ENCODE peak calls at places on chromosomes 12 and 14, in ten cellular contexts. One of them, this sample, is unnamed.

GRCh38 chr12:17588968-17589367 is 501.0 kb downstream of the RERGL start:
- DNase-seq in cardiac fibroblast: no peak
- DNase-seq in HL-60: no peak
- DNase-seq in hepatocyte: peak
- DNase-seq in uterus: no peak
- DNase-seq in mucosa of descending colon: peak
- DNase-seq in A549: peak
- DNase-seq in esophagus squamous epithelium: no peak
- DNase-seq in IMR-90: no peak
- DNase-seq in psoas muscle: no peak
- DNase-seq in this sample: no peak

GRCh38 chr12:9741726-9742125 is 8.8 kb upstream of the CLECL1 start:
- DNase-seq in cardiac fibroblast: no peak
- DNase-seq in HL-60: peak
- DNase-seq in hepatocyte: no peak
- DNase-seq in uterus: no peak
- DNase-seq in mucosa of descending colon: peak
- DNase-seq in A549: no peak
- DNase-seq in esophagus squamous epithelium: no peak
- DNase-seq in IMR-90: no peak
- DNase-seq in psoas muscle: no peak
- DNase-seq in this sample: no peak

GRCh38 chr12:43969882-43970281 is 134.0 kb downstream of the TMEM117 start:
- DNase-seq in cardiac fibroblast: peak
- DNase-seq in HL-60: no peak
- DNase-seq in hepatocyte: no peak
- DNase-seq in uterus: no peak
- DNase-seq in mucosa of descending colon: no peak
- DNase-seq in A549: peak
- DNase-seq in esophagus squamous epithelium: no peak
- DNase-seq in IMR-90: peak
- DNase-seq in psoas muscle: no peak
- DNase-seq in this sample: peak

GRCh38 chr12:110126557-110126956 is 2.4 kb downstream of the IFT81 start:
- DNase-seq in cardiac fibroblast: no peak
- DNase-seq in HL-60: no peak
- DNase-seq in hepatocyte: no peak
- DNase-seq in uterus: no peak
- DNase-seq in mucosa of descending colon: no peak
- DNase-seq in A549: no peak
- DNase-seq in esophagus squamous epithelium: no peak
- DNase-seq in IMR-90: no peak
- DNase-seq in psoas muscle: no peak
- DNase-seq in this sample: no peak

GRCh38 chr12:2498961-2499500 is 295.7 kb upstream of the FKBP4 start:
- DNase-seq in cardiac fibroblast: no peak
- DNase-seq in HL-60: no peak
- DNase-seq in hepatocyte: peak
- DNase-seq in uterus: no peak
- DNase-seq in mucosa of descending colon: peak
- DNase-seq in A549: no peak
- DNase-seq in esophagus squamous epithelium: no peak
- DNase-seq in IMR-90: no peak
- DNase-seq in psoas muscle: no peak
- DNase-seq in this sample: no peak

GRCh38 chr14:85532981-85533820 is 3.3 kb downstream of the FLRT2 start:
- DNase-seq in cardiac fibroblast: peak
- DNase-seq in HL-60: no peak
- DNase-seq in hepatocyte: peak
- DNase-seq in uterus: peak
- DNase-seq in mucosa of descending colon: peak
- DNase-seq in A549: peak
- DNase-seq in esophagus squamous epithelium: no peak
- DNase-seq in IMR-90: peak
- DNase-seq in psoas muscle: peak
- DNase-seq in this sample: peak

GRCh38 chr14:28143340-28143739 is 623.2 kb upstream of the FOXG1 start:
- DNase-seq in cardiac fibroblast: no peak
- DNase-seq in HL-60: no peak
- DNase-seq in hepatocyte: no peak
- DNase-seq in uterus: no peak
- DNase-seq in mucosa of descending colon: no peak
- DNase-seq in A549: no peak
- DNase-seq in esophagus squamous epithelium: no peak
- DNase-seq in IMR-90: no peak
- DNase-seq in psoas muscle: no peak
- DNase-seq in this sample: no peak

GRCh38 chr12:20555015-20555414 is 140.1 kb upstream of the SLCO1C1 start:
- DNase-seq in cardiac fibroblast: no peak
- DNase-seq in HL-60: no peak
- DNase-seq in hepatocyte: no peak
- DNase-seq in uterus: no peak
- DNase-seq in mucosa of descending colon: no peak
- DNase-seq in A549: no peak
- DNase-seq in esophagus squamous epithelium: no peak
- DNase-seq in IMR-90: no peak
- DNase-seq in psoas muscle: no peak
- DNase-seq in this sample: no peak

GRCh38 chr12:27970391-27970980 is 2.0 kb downstream of the PTHLH start:
- DNase-seq in cardiac fibroblast: peak
- DNase-seq in HL-60: no peak
- DNase-seq in hepatocyte: peak
- DNase-seq in uterus: peak
- DNase-seq in mucosa of descending colon: no peak
- DNase-seq in A549: peak
- DNase-seq in esophagus squamous epithelium: no peak
- DNase-seq in IMR-90: peak
- DNase-seq in psoas muscle: peak
- DNase-seq in this sample: peak

GRCh38 chr12:31118347-31118830 is 44.7 kb downstream of the DDX11 start:
- DNase-seq in cardiac fibroblast: peak
- DNase-seq in HL-60: no peak
- DNase-seq in hepatocyte: peak
- DNase-seq in uterus: peak
- DNase-seq in mucosa of descending colon: no peak
- DNase-seq in A549: peak
- DNase-seq in esophagus squamous epithelium: no peak
- DNase-seq in IMR-90: no peak
- DNase-seq in psoas muscle: no peak
- DNase-seq in this sample: no peak

GRCh38 chr12:72275551-72275950 is 3.4 kb downstream of the TRHDE start:
- DNase-seq in cardiac fibroblast: no peak
- DNase-seq in HL-60: no peak
- DNase-seq in hepatocyte: no peak
- DNase-seq in uterus: no peak
- DNase-seq in mucosa of descending colon: no peak
- DNase-seq in A549: no peak
- DNase-seq in esophagus squamous epithelium: no peak
- DNase-seq in IMR-90: no peak
- DNase-seq in psoas muscle: no peak
- DNase-seq in this sample: no peak

GRCh38 chr14:97143011-97143410 is 345.8 kb downstream of the VRK1 start:
- DNase-seq in cardiac fibroblast: no peak
- DNase-seq in HL-60: no peak
- DNase-seq in hepatocyte: no peak
- DNase-seq in uterus: no peak
- DNase-seq in mucosa of descending colon: no peak
- DNase-seq in A549: no peak
- DNase-seq in esophagus squamous epithelium: no peak
- DNase-seq in IMR-90: no peak
- DNase-seq in psoas muscle: no peak
- DNase-seq in this sample: no peak
- H3K4me3 ChIP-seq in cardiac fibroblast: no peak
- H3K4me3 ChIP-seq in HL-60: no peak
- H3K4me3 ChIP-seq in hepatocyte: no peak
- H3K4me3 ChIP-seq in uterus: no peak
- H3K4me3 ChIP-seq in mucosa of descending colon: no peak
- H3K4me3 ChIP-seq in A549: no peak
- H3K4me3 ChIP-seq in esophagus squamous epithelium: no peak
- H3K4me3 ChIP-seq in IMR-90: no peak
- H3K4me3 ChIP-seq in psoas muscle: no peak
- H3K4me3 ChIP-seq in this sample: no peak

GRCh38 chr12:6335451-6336078 is 6.3 kb downstream of the TNFRSF1A start:
- DNase-seq in cardiac fibroblast: peak
- DNase-seq in HL-60: peak
- DNase-seq in hepatocyte: peak
- DNase-seq in uterus: peak
- DNase-seq in mucosa of descending colon: peak
- DNase-seq in A549: peak
- DNase-seq in esophagus squamous epithelium: no peak
- DNase-seq in IMR-90: peak
- DNase-seq in psoas muscle: peak
- DNase-seq in this sample: peak

GRCh38 chr12:6336079-6336858 is 5.6 kb downstream of the TNFRSF1A start:
- DNase-seq in cardiac fibroblast: peak
- DNase-seq in HL-60: peak
- DNase-seq in hepatocyte: peak
- DNase-seq in uterus: peak
- DNase-seq in mucosa of descending colon: peak
- DNase-seq in A549: peak
- DNase-seq in esophagus squamous epithelium: peak
- DNase-seq in IMR-90: peak
- DNase-seq in psoas muscle: peak
- DNase-seq in this sample: peak

GRCh38 chr12:6338955-6339761 is 2.7 kb downstream of the TNFRSF1A start:
- DNase-seq in cardiac fibroblast: peak
- DNase-seq in HL-60: no peak
- DNase-seq in hepatocyte: no peak
- DNase-seq in uterus: no peak
- DNase-seq in mucosa of descending colon: no peak
- DNase-seq in A549: no peak
- DNase-seq in esophagus squamous epithelium: no peak
- DNase-seq in IMR-90: no peak
- DNase-seq in psoas muscle: no peak
- DNase-seq in this sample: no peak

GRCh38 chr12:6336859-6337744 is 4.8 kb downstream of the TNFRSF1A start:
- DNase-seq in cardiac fibroblast: peak
- DNase-seq in HL-60: peak
- DNase-seq in hepatocyte: no peak
- DNase-seq in uterus: no peak
- DNase-seq in mucosa of descending colon: no peak
- DNase-seq in A549: no peak
- DNase-seq in esophagus squamous epithelium: no peak
- DNase-seq in IMR-90: no peak
- DNase-seq in psoas muscle: no peak
- DNase-seq in this sample: no peak

DNA sequence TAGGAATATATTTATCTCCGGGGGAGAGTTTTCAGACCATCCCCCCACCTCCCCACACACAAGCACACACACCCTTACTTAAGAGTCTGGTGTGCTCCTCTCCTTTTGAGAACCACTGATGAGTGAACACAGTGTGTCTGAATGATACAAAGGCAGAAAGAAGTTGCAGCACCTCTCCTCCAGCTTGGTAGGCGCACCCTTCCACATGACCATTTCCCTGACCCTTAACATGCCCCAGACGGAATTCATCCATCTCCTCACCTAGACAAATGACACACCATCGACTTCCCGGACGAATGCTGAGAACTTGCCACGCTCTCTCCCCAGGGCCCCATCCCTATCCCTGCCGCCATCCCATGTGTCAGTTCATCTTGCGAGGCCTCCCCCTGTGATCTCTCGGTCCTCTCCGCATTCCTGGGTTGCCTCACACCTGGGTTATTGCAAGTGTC is 3.9 kb downstream of the TNFRSF1A start:
- DNase-seq in cardiac fibroblast: peak
- DNase-seq in HL-60: peak
- DNase-seq in hepatocyte: no peak
- DNase-seq in uterus: no peak
- DNase-seq in mucosa of descending colon: no peak
- DNase-seq in A549: peak
- DNase-seq in esophagus squamous epithelium: no peak
- DNase-seq in IMR-90: no peak
- DNase-seq in psoas muscle: peak
- DNase-seq in this sample: peak
- H3K4me3 ChIP-seq in cardiac fibroblast: peak
- H3K4me3 ChIP-seq in HL-60: peak
- H3K4me3 ChIP-seq in hepatocyte: no peak
- H3K4me3 ChIP-seq in uterus: no peak
- H3K4me3 ChIP-seq in mucosa of descending colon: no peak
- H3K4me3 ChIP-seq in A549: peak
- H3K4me3 ChIP-seq in esophagus squamous epithelium: peak
- H3K4me3 ChIP-seq in IMR-90: no peak
- H3K4me3 ChIP-seq in psoas muscle: peak
- H3K4me3 ChIP-seq in this sample: peak

GRCh38 chr14:50856660-50857059 is 15.2 kb upstream of the ABHD12B start:
- DNase-seq in cardiac fibroblast: no peak
- DNase-seq in HL-60: no peak
- DNase-seq in hepatocyte: no peak
- DNase-seq in uterus: no peak
- DNase-seq in mucosa of descending colon: no peak
- DNase-seq in A549: no peak
- DNase-seq in esophagus squamous epithelium: no peak
- DNase-seq in IMR-90: no peak
- DNase-seq in psoas muscle: no peak
- DNase-seq in this sample: no peak

GRCh38 chr14:50855558-50855957 is 16.3 kb upstream of the ABHD12B start:
- DNase-seq in cardiac fibroblast: peak
- DNase-seq in HL-60: no peak
- DNase-seq in hepatocyte: no peak
- DNase-seq in uterus: no peak
- DNase-seq in mucosa of descending colon: no peak
- DNase-seq in A549: peak
- DNase-seq in esophagus squamous epithelium: no peak
- DNase-seq in IMR-90: no peak
- DNase-seq in psoas muscle: no peak
- DNase-seq in this sample: peak

GRCh38 chr14:50862171-50862570 is 9.7 kb upstream of the ABHD12B start:
- DNase-seq in cardiac fibroblast: peak
- DNase-seq in HL-60: no peak
- DNase-seq in hepatocyte: no peak
- DNase-seq in uterus: no peak
- DNase-seq in mucosa of descending colon: no peak
- DNase-seq in A549: no peak
- DNase-seq in esophagus squamous epithelium: no peak
- DNase-seq in IMR-90: peak
- DNase-seq in psoas muscle: no peak
- DNase-seq in this sample: peak

GRCh38 chr14:50860478-50861086 is 11.3 kb upstream of the ABHD12B start:
- DNase-seq in cardiac fibroblast: peak
- DNase-seq in HL-60: peak
- DNase-seq in hepatocyte: peak
- DNase-seq in uterus: peak
- DNase-seq in mucosa of descending colon: peak
- DNase-seq in A549: peak
- DNase-seq in esophagus squamous epithelium: peak
- DNase-seq in IMR-90: peak
- DNase-seq in psoas muscle: peak
- DNase-seq in this sample: peak

GRCh38 chr14:50859296-50859624 is 12.6 kb upstream of the ABHD12B start:
- DNase-seq in cardiac fibroblast: no peak
- DNase-seq in HL-60: no peak
- DNase-seq in hepatocyte: no peak
- DNase-seq in uterus: no peak
- DNase-seq in mucosa of descending colon: no peak
- DNase-seq in A549: no peak
- DNase-seq in esophagus squamous epithelium: no peak
- DNase-seq in IMR-90: no peak
- DNase-seq in psoas muscle: no peak
- DNase-seq in this sample: no peak
- H3K4me3 ChIP-seq in cardiac fibroblast: peak
- H3K4me3 ChIP-seq in HL-60: no peak
- H3K4me3 ChIP-seq in hepatocyte: no peak
- H3K4me3 ChIP-seq in uterus: peak
- H3K4me3 ChIP-seq in mucosa of descending colon: no peak
- H3K4me3 ChIP-seq in A549: peak
- H3K4me3 ChIP-seq in esophagus squamous epithelium: peak
- H3K4me3 ChIP-seq in IMR-90: no peak
- H3K4me3 ChIP-seq in psoas muscle: peak
- H3K4me3 ChIP-seq in this sample: peak

GRCh38 chr14:75523771-75524171 is 1.5 kb downstream of the BATF start:
- DNase-seq in cardiac fibroblast: peak
- DNase-seq in HL-60: no peak
- DNase-seq in hepatocyte: no peak
- DNase-seq in uterus: no peak
- DNase-seq in mucosa of descending colon: no peak
- DNase-seq in A549: no peak
- DNase-seq in esophagus squamous epithelium: no peak
- DNase-seq in IMR-90: peak
- DNase-seq in psoas muscle: no peak
- DNase-seq in this sample: no peak
- H3K4me3 ChIP-seq in cardiac fibroblast: no peak
- H3K4me3 ChIP-seq in HL-60: no peak
- H3K4me3 ChIP-seq in hepatocyte: no peak
- H3K4me3 ChIP-seq in uterus: no peak
- H3K4me3 ChIP-seq in mucosa of descending colon: no peak
- H3K4me3 ChIP-seq in A549: no peak
- H3K4me3 ChIP-seq in esophagus squamous epithelium: peak
- H3K4me3 ChIP-seq in IMR-90: no peak
- H3K4me3 ChIP-seq in psoas muscle: no peak
- H3K4me3 ChIP-seq in this sample: no peak

This sample was measured in choroid plexus epithelial cell.